ENCODE peak calls at places on chromosomes 6 and 20, in five cellular contexts. Z is effector CD8-positive, alpha-beta T cell; B is germinal center; G is GM13976; J is GM04504. W is an unnamed sample.

GRCh38 chr6:41434803-41435470 is 99.5 kb downstream of the NCR2 start:
- DNase-seq in Z (no peak), B (no peak), G (no peak), J (no peak), W (no peak)

GRCh38 chr20:33091693-33092092 is 12.2 kb downstream of the BPIFB4 start:
- DNase-seq in Z (no peak), B (no peak), G (no peak), J (no peak), W (no peak)

GRCh38 chr6:147691436-147691835 is 182.9 kb downstream of the SAMD5 start:
- DNase-seq in Z (no peak), B (no peak), G (no peak), J (no peak), W (no peak)

GRCh38 chr20:3115190-3116107 is 30.9 kb upstream of the AVP start:
- DNase-seq in Z (peak), B (peak), G (peak), J (no peak), W (no peak)

GRCh38 chr20:36237477-36237876 is 1.2 kb downstream of the AAR2 start:
- DNase-seq in Z (no peak), B (no peak), G (no peak), J (no peak), W (no peak)

GRCh38 chr20:12053348-12053747 is 135.7 kb downstream of the BTBD3 start:
- DNase-seq in Z (no peak), B (no peak), G (no peak), J (no peak), W (peak)

GRCh38 chr6:168089186-168090063 is 10.4 kb upstream of the FRMD1 start:
- DNase-seq in Z (no peak), B (no peak), G (no peak), J (no peak), W (no peak)

GRCh38 chr20:53903652-53903987 is 166.8 kb downstream of the BCAS1 start:
- DNase-seq in Z (no peak), B (no peak), G (no peak), J (no peak), W (no peak)

GRCh38 chr20:32028647-32029372 is 18.6 kb downstream of the CCM2L start:
- DNase-seq in Z (no peak), B (no peak), G (no peak), J (no peak), W (no peak)

GRCh38 chr6:32837651-32838113 is 857 bp downstream of the TAP2 start:
- DNase-seq in Z (no peak), B (no peak), G (no peak), J (no peak), W (no peak)

GRCh38 chr20:61430228-61430624 is 178.2 kb downstream of the CDH4 start:
- DNase-seq in Z (no peak), B (no peak), G (no peak), J (no peak), W (no peak)

GRCh38 chr6:106309766-106310373 is 15.7 kb downstream of the ATG5 start:
- DNase-seq in Z (no peak), B (no peak), G (no peak), J (no peak), W (no peak)

GRCh38 chr6:111263837-111264236 is 176.5 kb downstream of the SLC16A10 start:
- DNase-seq in Z (no peak), B (no peak), G (no peak), J (peak), W (no peak)

GRCh38 chr20:5888051-5888450 is 62.3 kb downstream of the TRMT6 start:
- DNase-seq in Z (no peak), B (no peak), G (no peak), J (no peak), W (no peak)

GRCh38 chr6:35363293-35363750 is 21.0 kb downstream of the PPARD start:
- DNase-seq in Z (no peak), B (no peak), G (no peak), J (no peak), W (peak)

GRCh38 chr20:37987602-37988290 is 45.5 kb downstream of the TTI1 start:
- DNase-seq in Z (no peak), B (no peak), G (no peak), J (no peak), W (no peak)

GRCh38 chr20:41697861-41698559 is 79.8 kb upstream of the CHD6 start:
- DNase-seq in Z (no peak), B (peak), G (peak), J (no peak), W (no peak)

GRCh38 chr6:143187173-143187908 is 126.7 kb downstream of the AIG1 start:
- DNase-seq in Z (no peak), B (no peak), G (no peak), J (peak), W (peak)

GRCh38 chr6:37625591-37626374 is 71.9 kb downstream of the MDGA1 start:
- DNase-seq in Z (no peak), B (no peak), G (no peak), J (no peak), W (no peak)